ENCODE peak calls at places on chromosomes 2 and 18, in eight cellular contexts. D is adrenal gland, A is GM12891, H is K562, I is ovary, Q is right lobe of liver, O is H54, C is heart left ventricle. N is an unnamed sample.

GRCh38 chr2:7053650-7054262 is 136.5 kb downstream of the RNF144A start:
- DNase-seq in I (no peak), H (no peak), A (no peak), C (no peak), D (no peak), Q (no peak), O (no peak), N (no peak)

GRCh38 chr2:218425531-218425930 is 6.6 kb downstream of the VIL1 start:
- DNase-seq in C (no peak), H (no peak), D (no peak), I (no peak), A (no peak), Q (peak; percentile 15), O (no peak), N (no peak)

GRCh38 chr18:43863180-43863579 is 585.9 kb upstream of the SYT4 start:
- DNase-seq in C (no peak), H (no peak), A (no peak), Q (no peak), O (no peak), D (no peak), I (no peak), N (no peak)

GRCh38 chr2:170271340-170271739 is 93.4 kb downstream of the MYO3B start:
- DNase-seq in H (peak; percentile 49), O (no peak), C (no peak), Q (no peak), D (no peak), A (no peak), I (no peak), N (no peak)

GRCh38 chr2:29260151-29260772 is 145.0 kb downstream of the CLIP4 start:
- DNase-seq in Q (no peak), C (no peak), O (no peak), A (no peak), H (no peak), I (no peak), D (no peak), N (no peak)

GRCh38 chr2:25274868-25275574 is 66.7 kb downstream of the DNMT3A start:
- DNase-seq in O (no peak), Q (no peak), C (peak; percentile 70), I (peak; percentile 71), H (no peak), D (no peak), A (no peak), N (peak; percentile 60)

GRCh38 chr2:162732946-162733698 is 105.4 kb downstream of the KCNH7 start:
- DNase-seq in Q (no peak), I (no peak), O (no peak), A (no peak), H (no peak), C (no peak), D (no peak), N (no peak)

GRCh38 chr2:151049746-151050145 is 211.9 kb downstream of the RBM43 start:
- DNase-seq in I (no peak), C (no peak), O (no peak), H (no peak), D (no peak), Q (no peak), A (no peak), N (no peak)

GRCh38 chr2:111121873-111122630 is 1.3 kb downstream of the BCL2L11 start:
- DNase-seq in H (peak; percentile 93), Q (peak; percentile 94), C (peak; percentile 90), I (peak; percentile 91), O (peak; percentile 96), A (no peak), D (peak; percentile 88), N (peak; percentile 79)

GRCh38 chr2:111121028-111121872 is 536 bp downstream of the BCL2L11 start:
- DNase-seq in C (peak; percentile 41), O (peak; percentile 43), H (peak; percentile 57), Q (peak; percentile 77), D (peak; percentile 68), I (peak; percentile 58), A (no peak), N (peak; percentile 27)

GRCh38 chr2:111120253-111121027 is at the start of gene BCL2L11:
- DNase-seq in Q (peak; percentile 97), D (peak; percentile 93), H (peak; percentile 94), I (peak; percentile 93), O (peak; percentile 89), C (peak; percentile 93), A (peak; percentile 73), N (peak; percentile 86)

GRCh38 chr2:111123751-111124150 is 3.0 kb downstream of the BCL2L11 start:
- DNase-seq in O (no peak), Q (no peak), C (no peak), I (no peak), A (no peak), D (no peak), H (no peak), N (no peak)

DNA sequence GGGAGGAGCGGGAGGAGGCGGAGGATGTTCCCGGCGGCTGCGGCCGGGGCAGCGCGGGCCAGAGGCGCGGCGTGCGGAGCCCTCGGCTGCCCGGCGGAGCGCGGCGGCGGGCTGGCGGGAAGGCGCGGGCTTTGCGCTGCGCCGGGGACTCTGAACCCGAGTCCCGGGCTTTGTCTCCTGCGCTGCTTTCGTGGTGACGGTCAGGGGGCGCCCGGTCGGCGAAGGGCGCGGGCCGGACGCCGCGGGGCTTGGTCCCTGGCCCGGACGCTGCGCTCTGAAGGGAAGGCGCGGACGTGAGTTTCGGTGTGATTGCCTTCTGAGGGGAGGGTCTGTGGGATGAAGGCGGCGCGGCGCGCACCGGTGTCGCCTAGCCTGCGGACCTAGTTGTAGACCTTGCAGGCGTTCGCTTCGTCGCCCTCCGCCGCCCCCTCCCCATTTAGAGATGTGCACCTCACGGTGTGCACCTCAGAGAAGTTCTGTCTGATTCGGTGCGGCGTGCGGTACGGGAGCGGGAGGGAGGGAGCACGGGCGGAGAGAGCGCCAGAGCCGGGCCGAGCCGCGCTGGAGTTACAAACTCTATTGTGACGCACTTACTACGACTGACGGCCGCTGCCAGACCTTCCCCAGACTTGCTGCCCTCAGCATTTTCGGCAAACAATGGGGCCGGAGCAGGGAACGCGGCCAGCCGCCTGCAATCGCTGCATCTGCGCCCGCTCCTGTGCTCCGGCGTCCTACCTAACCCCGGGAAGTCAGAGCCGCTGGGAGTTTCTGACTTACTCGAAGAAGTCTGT is 2.1 kb downstream of the BCL2L11 start:
- DNase-seq in D (peak; percentile 92), H (peak; percentile 66), O (peak; percentile 71), Q (peak; percentile 97), C (peak; percentile 88), A (no peak), I (peak; percentile 82), N (peak; percentile 80)
- TF ChIP-seq POLR2A in D (peak; percentile 91), H (no peak), O (no peak), Q (peak; percentile 90), C (no peak), A (no peak), I (peak; percentile 31), N (peak; percentile 18)

GRCh38 chr2:96185516-96185915 is 23.1 kb downstream of the STARD7 start:
- DNase-seq in O (no peak), A (no peak), H (no peak), Q (no peak), I (no peak), C (no peak), D (no peak), N (no peak)

GRCh38 chr2:96181529-96181928 is 27.1 kb downstream of the STARD7 start:
- DNase-seq in H (no peak), O (no peak), Q (no peak), D (no peak), I (no peak), A (no peak), C (no peak), N (no peak)

GRCh38 chr2:96186562-96186961 is 22.1 kb downstream of the STARD7 start:
- DNase-seq in H (no peak), C (no peak), I (no peak), D (no peak), Q (no peak), O (no peak), A (no peak), N (no peak)

GRCh38 chr2:96180521-96180920 is 28.1 kb downstream of the STARD7 start:
- DNase-seq in O (no peak), I (no peak), Q (no peak), C (no peak), H (no peak), A (no peak), D (no peak), N (no peak)

DNA sequence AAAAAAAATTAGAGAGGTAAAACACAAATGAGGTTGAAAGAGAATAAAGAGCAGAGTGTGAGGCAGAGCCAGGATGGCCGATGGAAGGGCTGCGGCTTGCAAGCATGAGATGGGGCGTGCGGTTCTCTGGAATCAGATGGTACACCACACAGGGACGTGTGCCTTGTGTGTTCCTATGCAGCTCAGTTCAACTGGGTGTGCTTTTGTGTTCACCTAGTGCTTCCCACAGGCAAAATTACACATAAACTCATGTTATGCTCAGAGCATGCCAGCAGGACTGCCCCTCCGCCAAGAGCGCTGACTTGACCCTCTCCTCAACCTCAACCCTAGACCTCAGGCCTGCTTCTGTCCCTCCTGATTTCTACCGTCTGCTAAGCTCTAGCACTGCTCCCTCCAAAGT is 24.4 kb downstream of the STARD7 start:
- DNase-seq in H (no peak), D (no peak), I (no peak), Q (no peak), C (no peak), A (no peak), O (no peak), N (no peak)
- TF ChIP-seq POLR2A in H (peak; percentile 59), D (no peak), I (no peak), Q (no peak), C (no peak), A (peak; percentile 60), O (no peak), N (no peak)

GRCh38 chr2:199468561-199469513 is 11.1 kb upstream of the SATB2 start:
- DNase-seq in I (no peak), A (no peak), D (no peak), O (no peak), C (no peak), H (no peak), Q (no peak), N (no peak)

GRCh38 chr2:199469514-199470360 is 12.0 kb upstream of the SATB2 start:
- DNase-seq in O (no peak), H (no peak), I (no peak), C (no peak), D (no peak), A (no peak), Q (no peak), N (no peak)

GRCh38 chr2:199470672-199471442 is 13.1 kb upstream of the SATB2 start:
- DNase-seq in H (no peak), I (no peak), C (no peak), O (no peak), D (no peak), Q (no peak), A (no peak), N (no peak)

GRCh38 chr2:199470361-199470671 is 12.6 kb upstream of the SATB2 start:
- DNase-seq in D (no peak), A (no peak), C (no peak), O (no peak), I (no peak), H (no peak), Q (no peak), N (no peak)

DNA sequence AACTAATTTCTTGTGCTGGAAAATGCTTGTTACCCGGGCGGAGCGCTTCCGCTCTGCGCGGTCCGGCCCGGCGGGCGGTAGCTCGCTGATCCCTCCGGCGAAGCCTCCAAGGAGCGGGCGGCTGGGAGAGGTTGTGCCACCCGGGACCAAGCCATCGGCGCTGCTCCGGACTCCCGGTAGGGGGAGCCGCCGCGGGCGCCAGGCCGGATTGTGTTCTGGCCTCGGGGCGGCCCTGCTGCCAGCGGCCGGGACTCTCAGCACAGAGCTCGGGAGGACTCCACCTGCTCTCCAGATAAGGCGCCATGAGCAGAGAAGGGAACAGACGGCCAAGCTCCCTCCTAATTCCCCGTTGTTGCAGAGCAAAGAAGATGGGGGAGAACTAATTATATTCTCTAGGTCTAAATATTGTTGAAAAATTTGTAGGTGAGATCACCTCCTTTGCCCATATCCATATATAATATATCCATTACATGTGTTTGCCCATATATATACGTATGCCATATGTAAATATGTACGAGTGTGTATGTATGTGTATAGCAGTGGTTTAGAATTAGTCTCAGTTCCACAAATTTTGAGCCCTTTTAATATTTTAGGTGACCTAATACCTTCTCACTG is 13.8 kb upstream of the SATB2 start:
- DNase-seq in D (peak; percentile 80), I (peak; percentile 29), Q (peak; percentile 83), O (peak; percentile 47), H (peak; percentile 78), C (no peak), A (no peak), N (peak; percentile 37)
- TF ChIP-seq POLR2A in D (no peak), I (no peak), Q (no peak), O (no peak), H (no peak), C (no peak), A (no peak), N (no peak)

DNA sequence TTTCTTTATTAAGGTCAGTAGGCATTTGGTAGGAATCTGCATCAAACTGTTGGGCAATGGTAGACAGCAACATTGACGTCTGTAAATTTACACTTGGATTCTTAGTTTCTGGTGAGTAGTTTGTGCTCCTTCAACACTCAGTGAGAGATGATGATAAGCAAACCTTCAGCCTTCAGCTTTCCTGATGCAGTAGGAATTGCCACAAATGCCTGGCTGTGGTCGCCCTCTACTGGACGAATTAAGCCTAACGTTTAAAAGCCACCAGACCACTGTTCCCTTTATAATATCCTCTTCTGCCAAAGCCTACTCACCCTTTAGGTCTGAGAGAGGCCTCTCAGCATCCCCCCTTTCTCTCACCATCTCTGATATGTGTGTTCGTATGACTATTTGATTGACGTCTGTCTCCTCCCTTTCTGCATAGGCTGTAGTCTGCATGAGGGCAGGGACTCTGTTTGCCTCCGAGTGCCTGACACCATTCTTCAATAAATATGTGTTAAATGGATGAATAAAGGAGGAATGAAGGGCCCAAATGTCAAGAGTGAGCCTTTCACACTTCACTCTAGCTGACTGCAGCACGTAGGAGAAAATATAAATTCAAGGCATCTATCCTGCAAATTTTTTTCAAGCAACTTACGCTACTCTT is 47.0 kb upstream of the PLEKHM3 start:
- DNase-seq in I (peak; percentile 57), H (peak; percentile 81), A (peak; percentile 45), Q (no peak), C (peak; percentile 48), D (peak; percentile 73), O (peak; percentile 44), N (peak; percentile 48)
- TF ChIP-seq POLR2A in I (no peak), H (no peak), A (no peak), Q (no peak), C (no peak), D (peak; percentile 25), O (no peak), N (no peak)

N was measured in uterus.